ENCODE peak calls at places on chromosomes 4 and X, in four cellular contexts. Q is T-helper 1 cell, P is A172, E is hepatic stellate cell. N is an unnamed sample.
A peak's percentile ranks its signal among the peaks of the same experiment; 100 is the strongest.

GRCh38 chr4:184028571-184028996 is 123.5 kb downstream of the STOX2 start:
- DNase-seq in E (no peak), Q (no peak), P (no peak), N (no peak)

GRCh38 chr4:150943831-150944230 is 71.3 kb downstream of the LRBA start:
- DNase-seq in E (no peak), Q (no peak), P (no peak), N (peak; percentile 6)

GRCh38 chrX:133440081-133440796 is 24.9 kb upstream of the GPC4 start:
- DNase-seq in Q (no peak), E (no peak), P (no peak), N (no peak)

GRCh38 chr4:95510145-95510544 is 38.6 kb downstream of the UNC5C start:
- DNase-seq in P (no peak), E (no peak), Q (no peak), N (no peak)

GRCh38 chr4:15420642-15421041 is 7.2 kb upstream of the C1QTNF7 start:
- DNase-seq in E (no peak), Q (no peak), P (peak; percentile 8), N (peak; percentile 68)

GRCh38 chr4:134202136-134202535 is 547 bp upstream of the PABPC4L start:
- DNase-seq in E (no peak), Q (no peak), P (no peak), N (peak; percentile 15)

GRCh38 chr4:113497154-113497553 is 264.4 kb downstream of the CAMK2D start:
- DNase-seq in P (no peak), E (no peak), Q (no peak), N (no peak)

GRCh38 chrX:10582215-10582733 is 38.1 kb downstream of the MID1 start:
- DNase-seq in E (no peak), Q (no peak), P (peak; percentile 26), N (no peak)

GRCh38 chrX:38654302-38654701 is 93.0 kb downstream of the TSPAN7 start:
- DNase-seq in P (peak; percentile 7), Q (no peak), E (no peak), N (peak; percentile 9)

GRCh38 chr4:108117473-108118182 is 51.1 kb downstream of the LEF1 start:
- DNase-seq in P (peak; percentile 2), E (no peak), Q (no peak), N (peak; percentile 3)

GRCh38 chrX:80807606-80808159 is 2.0 kb downstream of the BRWD3 start:
- DNase-seq in Q (no peak), E (peak; percentile 0), P (no peak), N (peak; percentile 0)

GRCh38 chr4:139167774-139168444 is 9.1 kb downstream of the ELF2 start:
- DNase-seq in E (peak; percentile 52), Q (no peak), P (peak; percentile 51), N (peak; percentile 66)

GRCh38 chr4:165381821-165382373 is 3.1 kb downstream of the CPE start:
- DNase-seq in E (no peak), Q (no peak), P (no peak), N (no peak)

GRCh38 chr4:182585321-182585720 is 331.9 kb downstream of the DCTD start:
- DNase-seq in E (no peak), Q (no peak), P (no peak), N (no peak)

GRCh38 chr4:157806176-157806575 is 366.6 kb downstream of the GASK1B start:
- DNase-seq in Q (no peak), E (no peak), P (no peak), N (no peak)

GRCh38 chr4:78818530-78818929 is 42.4 kb downstream of the BMP2K start:
- DNase-seq in E (no peak), Q (no peak), P (no peak), N (no peak)

GRCh38 chr4:105992641-105993305 is 97.5 kb downstream of the NPNT start:
- DNase-seq in Q (no peak), P (no peak), E (no peak), N (no peak)

GRCh38 chr4:77437079-77437478 is 168.5 kb upstream of the CXCL13 start:
- DNase-seq in E (no peak), Q (no peak), P (no peak), N (no peak)

GRCh38 chr4:156038772-156039171 is 85.1 kb upstream of the CTSO start:
- DNase-seq in E (no peak), Q (no peak), P (no peak), N (no peak)

GRCh38 chrX:115690554-115691216 is 129.7 kb downstream of the PLS3 start:
- DNase-seq in Q (no peak), E (peak; percentile 63), P (no peak), N (peak; percentile 82)

GRCh38 chr4:168794092-168794707 is 215.9 kb downstream of the CBR4 start:
- DNase-seq in Q (no peak), P (no peak), E (no peak), N (no peak)

GRCh38 chr4:79232555-79232954 is 93.3 kb downstream of the NAA11 start:
- DNase-seq in P (no peak), Q (no peak), E (no peak), N (no peak)

GRCh38 chr4:98642991-98643426 is 15.4 kb downstream of the TSPAN5 start:
- DNase-seq in Q (no peak), P (no peak), E (no peak), N (peak; percentile 63)

GRCh38 chrX:24412637-24413363 is 52.3 kb upstream of the PDK3 start:
- DNase-seq in E (no peak), Q (no peak), P (no peak), N (no peak)

GRCh38 chr4:94486372-94486801 is 34.6 kb downstream of the PDLIM5 start:
- DNase-seq in P (peak; percentile 8), E (no peak), Q (no peak), N (peak; percentile 40)

GRCh38 chrX:2697306-2697705 is 6.2 kb downstream of the CD99 start:
- DNase-seq in Q (no peak), E (no peak), P (no peak), N (no peak)

GRCh38 chr4:175459571-175459970 is 352.5 kb downstream of the GPM6A start:
- DNase-seq in E (no peak), Q (no peak), P (no peak), N (no peak)

GRCh38 chr4:6777636-6778281 is 4.8 kb upstream of the KIAA0232 start:
- DNase-seq in P (no peak), E (no peak), Q (no peak), N (no peak)

GRCh38 chr4:113327513-113327912 is 278.1 kb downstream of the ANK2 start:
- DNase-seq in P (no peak), Q (no peak), E (no peak), N (peak; percentile 10)